ENCODE peak calls at places on chromosomes 5 and 9, in six cellular contexts. D, F, R, C, W and X are unnamed samples.
A peak's percentile ranks its signal among the peaks of the same experiment; 100 is the strongest.

GRCh38 chr5:5080790-5081189 is 59.3 kb upstream of the ADAMTS16 start:
- DNase-seq in D (no peak), F (no peak), R (no peak), C (no peak), W (no peak), X (no peak)

GRCh38 chr5:6755519-6755918 is 42.3 kb downstream of the TENT4A start:
- DNase-seq in D (no peak), F (no peak), R (no peak), C (no peak), W (no peak), X (no peak)

GRCh38 chr9:89892053-89892419 is 287.2 kb downstream of the GADD45G start:
- DNase-seq in D (no peak), F (no peak), R (no peak), C (no peak), W (no peak), X (no peak)

GRCh38 chr5:4921929-4922328 is 218.2 kb upstream of the ADAMTS16 start:
- DNase-seq in D (no peak), F (no peak), R (no peak), C (no peak), W (no peak), X (no peak)

GRCh38 chr5:59786271-59786805 is 107.2 kb downstream of the PDE4D start:
- DNase-seq in D (no peak), F (no peak), R (no peak), C (no peak), W (no peak), X (no peak)

GRCh38 chr5:157198277-157199058 is 17.8 kb downstream of the ITK start:
- DNase-seq in D (no peak), F (no peak), R (no peak), C (no peak), W (no peak), X (no peak)

GRCh38 chr9:134338394-134339182 is 12.3 kb downstream of the RXRA start:
- DNase-seq in D (no peak), F (peak; percentile 89), R (no peak), C (no peak), W (no peak), X (no peak)

GRCh38 chr5:122126711-122127385 is 2.5 kb upstream of the ZNF474 start:
- DNase-seq in D (peak; percentile 6), F (no peak), R (no peak), C (no peak), W (no peak), X (no peak)

GRCh38 chr9:117094493-117094892 is 320.4 kb downstream of the ASTN2 start:
- DNase-seq in D (no peak), F (no peak), R (no peak), C (no peak), W (no peak), X (no peak)

GRCh38 chr9:89440046-89440445 is 57.9 kb downstream of the SEMA4D start:
- DNase-seq in D (no peak), F (no peak), R (no peak), C (no peak), W (no peak), X (no peak)

GRCh38 chr5:4661851-4662250 is 478.3 kb upstream of the ADAMTS16 start:
- DNase-seq in D (no peak), F (no peak), R (no peak), C (no peak), W (no peak), X (no peak)

GRCh38 chr9:107395126-107395525 is 94.4 kb downstream of the KLF4 start:
- DNase-seq in D (no peak), F (no peak), R (no peak), C (no peak), W (no peak), X (no peak)

GRCh38 chr5:76332620-76333170 is 70.4 kb upstream of the IQGAP2 start:
- DNase-seq in D (no peak), F (no peak), R (peak; percentile 51), C (no peak), W (no peak), X (no peak)

GRCh38 chr5:143195496-143195895 is 208.0 kb downstream of the NR3C1 start:
- DNase-seq in D (no peak), F (no peak), R (no peak), C (no peak), W (no peak), X (no peak)

GRCh38 chr9:32260481-32260880 is 124.0 kb upstream of the ACO1 start:
- DNase-seq in D (no peak), F (no peak), R (no peak), C (no peak), W (no peak), X (no peak)

GRCh38 chr5:43609752-43610151 is 6.8 kb downstream of the NNT start:
- DNase-seq in D (no peak), F (peak; percentile 28), R (no peak), C (no peak), W (no peak), X (no peak)

GRCh38 chr5:458547-459353 is 15.8 kb downstream of the EXOC3 start:
- DNase-seq in D (no peak), F (no peak), R (no peak), C (peak; percentile 56), W (no peak), X (no peak)

GRCh38 chr5:98108497-98108896 is 665.0 kb upstream of the RGMB start:
- DNase-seq in D (no peak), F (no peak), R (no peak), C (no peak), W (no peak), X (no peak)

GRCh38 chr5:168793844-168794837 is 215.0 kb upstream of the PANK3 start:
- DNase-seq in D (no peak), F (no peak), R (peak; percentile 33), C (no peak), W (no peak), X (no peak)

GRCh38 chr9:96491079-96491879 is 41.3 kb downstream of the HABP4 start:
- DNase-seq in D (no peak), F (no peak), R (peak; percentile 99), C (no peak), W (no peak), X (no peak)

GRCh38 chr5:36777105-36777757 is 99.3 kb upstream of the NIPBL start:
- DNase-seq in D (peak; percentile 86), F (peak; percentile 15), R (peak; percentile 27), C (no peak), W (peak; percentile 46), X (peak; percentile 5)

GRCh38 chr5:181109489-181110013 is 21.4 kb downstream of the OR2V1 start:
- DNase-seq in D (peak; percentile 88), F (peak; percentile 45), R (no peak), C (no peak), W (peak; percentile 74), X (no peak)
- TF ChIP-seq CREB1 in D (no peak), F (no peak), R (no peak), C (no peak), W (no peak), X (no peak)

GRCh38 chr5:138339086-138339456 is 1.0 kb downstream of the FAM53C start:
- DNase-seq in D (peak; percentile 55), F (no peak), R (no peak), C (no peak), W (no peak), X (no peak)

GRCh38 chr5:138337685-138338410 is at the start of gene FAM53C:
- DNase-seq in D (peak; percentile 93), F (peak; percentile 56), R (peak; percentile 83), C (peak; percentile 79), W (peak; percentile 90), X (peak; percentile 98)

GRCh38 chr5:138338411-138339085 is 482 bp downstream of the FAM53C start:
- DNase-seq in D (no peak), F (peak; percentile 88), R (no peak), C (no peak), W (no peak), X (no peak)

GRCh38 chr5:138334867-138335447 is 3.1 kb upstream of the FAM53C start:
- DNase-seq in D (no peak), F (no peak), R (no peak), C (no peak), W (no peak), X (no peak)

DNA sequence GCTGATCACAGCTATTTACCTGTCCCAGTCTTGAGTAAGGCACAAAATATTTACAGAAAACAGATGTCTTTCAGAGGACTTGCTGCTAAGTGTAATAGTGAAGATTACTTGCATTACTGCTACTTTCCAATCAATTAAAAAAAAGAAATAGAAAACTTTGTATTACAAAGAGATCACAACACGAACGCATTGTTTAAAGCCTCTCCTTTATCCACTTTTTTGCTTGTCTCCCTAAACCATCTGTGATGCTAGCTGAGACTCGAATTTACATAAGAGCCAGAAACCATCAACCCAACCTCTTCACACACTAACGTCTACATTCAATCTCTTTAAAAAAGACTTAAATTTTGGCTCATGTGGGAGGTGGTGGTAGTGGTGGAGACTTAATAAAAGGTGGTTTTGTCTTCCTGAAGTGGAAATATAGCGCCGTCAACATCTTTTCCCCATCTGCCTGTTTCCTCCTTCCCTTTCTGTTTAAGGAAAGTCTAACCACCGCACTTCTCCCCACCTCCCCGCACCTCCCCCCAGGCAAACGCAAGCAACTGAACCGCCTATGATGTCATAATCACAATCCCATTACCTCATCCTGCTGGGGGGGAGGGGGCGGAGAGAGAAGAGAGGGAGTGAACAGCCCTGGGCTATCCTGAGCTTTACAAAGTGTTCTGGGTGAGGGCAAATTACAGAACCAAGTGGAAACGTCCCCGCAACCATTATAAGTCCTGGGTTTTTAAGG is 948 bp upstream of the FAM53C start:
- DNase-seq in D (peak; percentile 90), F (peak; percentile 78), R (no peak), C (no peak), W (peak; percentile 77), X (no peak)
- TF ChIP-seq CREB1 in D (peak; percentile 99), F (peak; percentile 96), R (peak; percentile 93), C (peak; percentile 100), W (no peak), X (peak; percentile 99)

DNA sequence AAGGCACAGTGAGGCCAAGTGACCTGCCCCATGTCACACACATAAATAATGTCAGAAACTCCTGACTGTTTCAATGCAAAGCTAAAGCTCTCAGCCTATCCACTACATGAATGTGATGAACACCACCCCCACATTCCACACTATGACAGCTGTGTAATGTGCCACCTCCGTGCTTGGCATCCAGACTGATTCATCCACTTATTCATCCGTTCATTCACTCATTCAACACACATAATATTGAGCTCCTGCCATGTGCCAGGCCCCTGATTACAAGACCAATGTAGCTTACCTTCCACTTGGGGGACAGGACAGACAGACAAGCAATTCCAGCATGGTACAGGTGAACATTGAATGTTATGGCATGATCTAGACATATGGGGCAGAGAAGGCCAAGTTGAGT is 46.2 kb upstream of the FABP6 start:
- DNase-seq in D (no peak), F (no peak), R (no peak), C (no peak), W (no peak), X (no peak)
- TF ChIP-seq CREB1 in D (no peak), F (no peak), R (no peak), C (no peak), W (no peak), X (no peak)

GRCh38 chr5:72243706-72244105 is 76.3 kb downstream of the MRPS27 start:
- DNase-seq in D (no peak), F (no peak), R (no peak), C (no peak), W (no peak), X (no peak)

GRCh38 chr5:72245517-72246238 is 74.4 kb downstream of the MRPS27 start:
- DNase-seq in D (no peak), F (no peak), R (no peak), C (no peak), W (no peak), X (no peak)

GRCh38 chr5:72242796-72243475 is 77.1 kb downstream of the MRPS27 start:
- DNase-seq in D (peak; percentile 35), F (no peak), R (no peak), C (no peak), W (no peak), X (no peak)

GRCh38 chr5:72246239-72246580 is 73.8 kb downstream of the MRPS27 start:
- DNase-seq in D (no peak), F (peak; percentile 52), R (no peak), C (no peak), W (no peak), X (no peak)

GRCh38 chr5:72244862-72245371 is 75.1 kb downstream of the MRPS27 start:
- DNase-seq in D (peak; percentile 67), F (peak; percentile 45), R (peak; percentile 54), C (no peak), W (peak; percentile 21), X (no peak)
- TF ChIP-seq CREB1 in D (no peak), F (no peak), R (no peak), C (no peak), W (no peak), X (no peak)